ENCODE peak calls at places on chromosomes 4 and X, in four cellular contexts. V is IMR-90, S is lower lobe of right lung, Q is psoas muscle. N is an unnamed sample.

GRCh38 chr4:55214172-55214571 is 88.8 kb upstream of the KDR start:
- DNase-seq in V (no peak), S (no peak), Q (no peak), N (no peak)

GRCh38 chr4:114272226-114272625 is 292.8 kb upstream of the ARSJ start:
- DNase-seq in V (peak; percentile 99), S (no peak), Q (no peak), N (peak; percentile 88)

GRCh38 chrX:117936162-117936561 is 180.4 kb downstream of the KLHL13 start:
- DNase-seq in V (no peak), S (no peak), Q (no peak), N (no peak)

GRCh38 chr4:121011138-121011537 is 61.2 kb downstream of the NDNF start:
- DNase-seq in V (no peak), S (no peak), Q (no peak), N (no peak)

GRCh38 chrX:68944211-68944610 is 115.4 kb downstream of the EFNB1 start:
- DNase-seq in V (no peak), S (no peak), Q (no peak), N (no peak)

GRCh38 chr4:184503869-184504300 is 29.5 kb upstream of the IRF2 start:
- DNase-seq in V (peak; percentile 20), S (no peak), Q (no peak), N (no peak)

GRCh38 chr4:16337936-16338335 is 111.7 kb upstream of the TAPT1 start:
- DNase-seq in V (no peak), S (no peak), Q (no peak), N (no peak)

GRCh38 chrX:53261573-53261972 is 19.8 kb downstream of the IQSEC2 start:
- DNase-seq in V (no peak), S (no peak), Q (no peak), N (no peak)

GRCh38 chr4:98662619-98663225 is 4.3 kb upstream of the TSPAN5 start:
- DNase-seq in V (peak; percentile 9), S (no peak), Q (no peak), N (no peak)

GRCh38 chr4:1090465-1091440 is 22.6 kb downstream of the RNF212 start:
- DNase-seq in V (no peak), S (no peak), Q (no peak), N (no peak)

GRCh38 chrX:45400380-45400779 is 199.7 kb upstream of the DIPK2B start:
- DNase-seq in V (peak; percentile 40), S (no peak), Q (no peak), N (peak; percentile 20)

GRCh38 chrX:13285693-13286092 is 34.2 kb downstream of the ATXN3L start:
- DNase-seq in V (no peak), S (no peak), Q (no peak), N (no peak)

GRCh38 chrX:103157511-103158316 is 57.2 kb upstream of the BEX4 start:
- DNase-seq in V (peak; percentile 27), S (no peak), Q (no peak), N (peak; percentile 31)

GRCh38 chrX:109854096-109854495 is 121.0 kb upstream of the ACSL4 start:
- DNase-seq in V (no peak), S (no peak), Q (no peak), N (no peak)

GRCh38 chrX:43958529-43958928 is 14.7 kb downstream of the NDP start:
- DNase-seq in V (peak; percentile 83), S (no peak), Q (no peak), N (peak; percentile 82)

GRCh38 chr4:176413171-176413570 is 93.4 kb downstream of the SPCS3 start:
- DNase-seq in V (no peak), S (no peak), Q (no peak), N (no peak)

GRCh38 chrX:148774276-148774675 is 273.9 kb downstream of the AFF2 start:
- DNase-seq in V (no peak), S (no peak), Q (no peak), N (no peak)

GRCh38 chr4:100510551-100510950 is 7.3 kb downstream of the EMCN start:
- DNase-seq in V (no peak), S (no peak), Q (no peak), N (no peak)

GRCh38 chr4:33709247-33709646 is 2535.1 kb downstream of the ARAP2 start:
- DNase-seq in V (peak; percentile 16), S (no peak), Q (no peak), N (peak; percentile 28)

GRCh38 chr4:102501176-102501634 is at the start of gene NFKB1:
- DNase-seq in V (peak; percentile 89), S (peak; percentile 80), Q (peak; percentile 82), N (peak; percentile 81)

GRCh38 chr4:14264437-14264836 is 636.9 kb upstream of the BOD1L1 start:
- DNase-seq in V (peak; percentile 10), S (no peak), Q (no peak), N (peak; percentile 5)

GRCh38 chrX:9562851-9563250 is 98.0 kb downstream of the TBL1X start:
- DNase-seq in V (peak; percentile 89), S (no peak), Q (no peak), N (peak; percentile 79)

GRCh38 chr4:48470135-48470534 is 13.0 kb upstream of the SLC10A4 start:
- DNase-seq in V (no peak), S (no peak), Q (no peak), N (no peak)

GRCh38 chrX:108527724-108528123 is 88.1 kb downstream of the COL4A5 start:
- DNase-seq in V (no peak), S (no peak), Q (peak; percentile 30), N (no peak)

GRCh38 chr4:76952071-76952470 is 2.5 kb downstream of the SEPTIN11 start:
- DNase-seq in V (no peak), S (no peak), Q (no peak), N (peak; percentile 43)

GRCh38 chr4:76954489-76954888 is 4.9 kb downstream of the SEPTIN11 start:
- DNase-seq in V (no peak), S (no peak), Q (no peak), N (no peak)

GRCh38 chr4:76953956-76954355 is 4.4 kb downstream of the SEPTIN11 start:
- DNase-seq in V (no peak), S (no peak), Q (no peak), N (no peak)

GRCh38 chr4:76951333-76952033 is 1.9 kb downstream of the SEPTIN11 start:
- DNase-seq in V (no peak), S (no peak), Q (no peak), N (peak; percentile 61)

DNA sequence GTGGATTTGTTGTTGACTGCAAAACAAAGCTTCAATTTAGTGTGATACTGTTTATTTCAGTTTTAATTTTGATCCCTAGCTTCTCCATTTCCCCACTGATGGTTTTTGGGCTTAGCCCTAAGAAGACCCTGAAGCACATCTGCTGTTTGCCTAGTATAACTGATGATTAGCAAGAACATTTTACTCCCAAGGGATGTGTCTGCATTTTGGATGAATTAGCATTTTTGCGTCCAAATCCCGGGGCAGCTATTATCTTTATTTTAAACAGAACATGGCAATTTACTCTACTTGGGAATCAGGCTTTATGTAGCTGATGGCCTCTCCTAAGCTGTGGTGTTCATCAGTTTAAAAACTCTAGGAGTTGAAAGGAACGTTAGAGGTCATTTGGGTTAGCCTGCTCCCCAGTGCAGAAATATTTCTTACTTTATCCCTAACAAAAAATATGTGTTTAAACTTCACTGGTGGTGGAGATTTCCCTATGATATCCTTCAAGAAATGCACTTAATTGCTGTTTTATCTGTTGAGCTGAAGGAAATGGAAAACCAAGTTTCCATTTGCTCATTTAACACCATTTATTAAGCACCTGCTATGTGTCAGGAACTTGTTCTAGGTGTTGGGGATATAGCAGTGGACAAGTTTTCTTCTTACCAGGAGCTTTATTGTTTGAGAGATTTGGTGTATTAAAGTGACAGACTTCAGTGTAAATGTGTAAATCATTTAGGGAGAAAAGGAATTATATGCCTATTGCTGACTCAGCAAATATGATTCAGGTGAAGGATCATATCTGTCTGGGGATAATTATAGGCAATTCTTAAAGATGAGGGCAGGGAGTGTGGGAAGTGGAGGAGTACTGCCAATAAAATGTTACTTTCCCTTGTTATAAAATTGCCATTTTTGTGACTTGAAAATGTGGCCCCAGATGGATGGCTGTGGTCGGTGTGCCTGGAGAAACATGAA is 3.4 kb downstream of the SEPTIN11 start:
- DNase-seq in V (no peak), S (no peak), Q (no peak), N (peak; percentile 72)
- H3K4me3 ChIP-seq in V (peak overlapping the region; percentile 16), S (no peak overlapping the region), Q (no peak overlapping the region), N (peak overlapping the region; percentile 87)

GRCh38 chrX:71235482-71235881 is 12.5 kb downstream of the GJB1 start:
- DNase-seq in V (no peak), S (no peak), Q (no peak), N (no peak)

GRCh38 chrX:71236858-71237257 is 13.8 kb downstream of the GJB1 start:
- DNase-seq in V (no peak), S (no peak), Q (no peak), N (no peak)
- TF ChIP-seq CTCF in V (no peak), S (no peak), Q (no peak), N (no peak)

DNA sequence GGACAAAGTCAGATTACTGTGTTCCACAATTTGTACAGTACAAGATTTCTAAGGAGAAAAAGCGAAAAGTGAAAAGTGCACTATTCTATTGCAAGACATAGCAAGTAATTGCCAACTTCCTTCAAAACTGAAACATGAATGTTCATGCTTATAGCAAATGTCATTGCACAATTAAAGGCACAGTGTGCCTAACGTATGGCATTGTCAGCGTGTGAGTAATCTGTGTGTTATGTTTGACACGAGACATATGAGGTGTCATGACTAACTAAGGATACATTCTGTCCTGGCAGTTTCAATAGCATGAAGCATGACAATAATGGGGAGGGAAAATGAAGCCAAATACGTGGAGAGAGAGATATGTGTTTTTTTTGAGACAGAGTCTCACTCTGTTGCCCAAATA is 33.6 kb upstream of the TBC1D9 start:
- DNase-seq in V (peak; percentile 12), S (no peak), Q (no peak), N (no peak)
- H3K4me3 ChIP-seq in V (peak overlapping the region; percentile 16), S (no peak overlapping the region), Q (no peak overlapping the region), N (no peak overlapping the region)

GRCh38 chr4:155672342-155672741 is 5.7 kb downstream of the GUCY1A1 start:
- DNase-seq in V (no peak), S (no peak), Q (no peak), N (no peak)

GRCh38 chr4:155667538-155668511 is 1.2 kb downstream of the GUCY1A1 start:
- DNase-seq in V (peak; percentile 27), S (peak; percentile 61), Q (peak; percentile 64), N (peak; percentile 38)

GRCh38 chr4:155665054-155665453 is 1.6 kb upstream of the GUCY1A1 start:
- DNase-seq in V (no peak), S (no peak), Q (no peak), N (no peak)

DNA sequence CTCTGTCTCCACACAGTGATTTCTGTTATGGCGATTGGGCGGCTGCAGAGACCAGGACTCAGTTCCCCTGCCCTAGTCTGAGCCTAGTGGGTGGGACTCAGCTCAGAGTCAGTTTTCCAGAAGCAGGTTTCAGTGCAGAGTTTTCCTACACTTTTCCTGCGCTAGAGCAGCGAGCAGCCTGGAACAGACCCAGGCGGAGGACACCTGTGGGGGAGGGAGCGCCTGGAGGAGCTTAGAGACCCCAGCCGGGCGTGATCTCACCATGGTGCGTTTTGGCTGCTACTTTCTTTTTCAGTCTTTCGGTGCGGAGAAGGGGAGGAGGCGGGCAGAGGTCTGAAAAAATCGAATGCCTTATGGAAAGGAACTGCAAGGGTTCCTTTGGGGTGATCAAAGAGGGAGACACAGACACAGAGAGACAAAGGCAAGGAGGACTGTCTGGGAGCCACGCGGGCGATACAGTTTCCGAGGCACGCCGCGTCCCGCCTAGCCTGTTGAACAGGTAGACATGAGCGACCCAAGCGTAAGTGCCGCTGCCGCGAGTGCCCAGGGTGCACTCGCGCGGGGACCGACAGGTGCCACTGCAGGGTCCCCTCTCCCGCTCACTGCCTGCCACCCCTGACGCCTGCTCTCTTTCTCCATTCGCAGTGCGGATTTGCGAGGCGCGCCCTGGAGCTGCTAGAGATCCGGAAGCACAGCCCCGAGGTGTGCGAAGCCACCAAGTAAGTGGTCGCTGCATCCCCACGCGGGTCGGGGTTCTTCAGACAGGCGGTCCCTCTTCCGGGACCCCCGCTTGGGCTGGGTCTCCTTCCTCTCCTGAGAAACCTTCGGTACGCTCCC is at the start of gene GUCY1A1:
- DNase-seq in V (no peak), S (peak; percentile 78), Q (peak; percentile 64), N (peak; percentile 26)
- TF ChIP-seq CTCF in V (no peak), S (no peak), Q (no peak), N (no peak)

N was measured in fibroblast of villous mesenchyme.